ENCODE peak calls at places on chromosomes 11 and 22, in six cellular contexts. W is MCF 10A; U is CD4-positive, alpha-beta T cell; Z is islet precursor cell; Q is lower leg skin; K is NCI-H2029 treated with DMSO at 0.1 percent for 48 hours. X is an unnamed sample.

GRCh38 chr11:94544832-94545640 is 1.3 kb downstream of the FUT4 start:
- DNase-seq in U (no peak), Z (peak), Q (peak), W (no peak), K (no peak), X (no peak)

GRCh38 chr11:101894505-101894904 is 20.3 kb upstream of the CEP126 start:
- DNase-seq in Z (no peak), W (no peak), K (no peak), Q (no peak), U (no peak), X (no peak)

GRCh38 chr11:118572075-118572913 is at the start of gene ARCN1:
- DNase-seq in W (peak), U (peak), Z (peak), Q (peak), K (peak), X (peak)

GRCh38 chr11:125303186-125303585 is 138.6 kb downstream of the PKNOX2 start:
- DNase-seq in Q (no peak), U (no peak), K (no peak), Z (no peak), W (no peak), X (no peak)

GRCh38 chr11:114036156-114036811 is 23.2 kb upstream of the ZBTB16 start:
- DNase-seq in Q (peak), U (peak), Z (peak), W (peak), K (peak), X (peak)

GRCh38 chr22:37654556-37655251 is 3.8 kb upstream of the PDXP start:
- DNase-seq in U (no peak), K (no peak), Z (no peak), W (no peak), Q (no peak), X (no peak)

GRCh38 chr22:44807915-44808690 is 55.7 kb downstream of the ARHGAP8 start:
- DNase-seq in K (no peak), Q (no peak), Z (peak), W (no peak), U (no peak), X (no peak)

GRCh38 chr11:73217131-73217809 is 811 bp upstream of the P2RY2 start:
- DNase-seq in Q (no peak), W (no peak), Z (no peak), K (no peak), U (no peak), X (no peak)

GRCh38 chr22:40376149-40376548 is 5.8 kb downstream of the SGSM3 start:
- DNase-seq in W (no peak), Q (no peak), K (no peak), U (no peak), Z (no peak), X (no peak)

GRCh38 chr11:8684600-8685290 is 2.2 kb downstream of the RPL27A start:
- DNase-seq in Q (no peak), W (no peak), Z (no peak), U (no peak), K (no peak), X (no peak)

GRCh38 chr11:121210445-121210970 is 82.1 kb upstream of the SC5D start:
- DNase-seq in K (no peak), Q (no peak), Z (no peak), W (no peak), U (no peak), X (no peak)

GRCh38 chr11:122155765-122156527 is 39.9 kb upstream of the BLID start:
- DNase-seq in W (no peak), K (no peak), Q (no peak), U (no peak), Z (no peak), X (no peak)

GRCh38 chr22:27226666-27227065 is 569.3 kb downstream of the MIAT start:
- DNase-seq in K (no peak), U (no peak), Z (peak), W (no peak), Q (no peak), X (no peak)